ENCODE peak calls at places on chromosome 17, in five cellular contexts. P is mesothelial cell of epicardium, R is AG09309, N is WTC11, S is tibial artery. O is an unnamed sample.

GRCh38 chr17:55265434-55266021 is 768 bp downstream of the HLF start:
- DNase-seq in P (no peak), N (peak; percentile 23), R (no peak), S (no peak), O (no peak)

GRCh38 chr17:49629447-49629846 is 48.5 kb downstream of the SPOP start:
- DNase-seq in P (no peak), S (no peak), N (no peak), R (no peak), O (no peak)

GRCh38 chr17:77892469-77893143 is 65.9 kb upstream of the TNRC6C start:
- DNase-seq in P (no peak), N (peak; percentile 84), R (no peak), S (no peak), O (peak; percentile 34)

GRCh38 chr17:17079336-17079735 is 37.1 kb downstream of the MPRIP start:
- DNase-seq in P (no peak), S (no peak), N (no peak), R (no peak), O (no peak)

GRCh38 chr17:17420035-17420434 is 56.8 kb upstream of the MED9 start:
- DNase-seq in N (no peak), R (no peak), S (no peak), P (no peak), O (no peak)

GRCh38 chr17:17540935-17541639 is 44.9 kb upstream of the RASD1 start:
- DNase-seq in S (no peak), R (no peak), N (no peak), P (no peak), O (no peak)

GRCh38 chr17:72952641-72953313 is 139.7 kb downstream of the SLC39A11 start:
- DNase-seq in P (no peak), S (no peak), N (no peak), R (no peak), O (no peak)

GRCh38 chr17:18968945-18969887 is 17.3 kb downstream of the SLC5A10 start:
- DNase-seq in R (no peak), S (no peak), P (no peak), N (no peak), O (no peak)

GRCh38 chr17:6314311-6314710 is 120.6 kb downstream of the AIPL1 start:
- DNase-seq in R (no peak), S (no peak), N (no peak), P (no peak), O (no peak)

GRCh38 chr17:3732171-3732570 is 8.5 kb downstream of the HASPIN start:
- DNase-seq in P (no peak), S (no peak), N (no peak), R (no peak), O (no peak)

GRCh38 chr17:17624776-17625175 is 33.3 kb upstream of the PEMT start:
- DNase-seq in P (no peak), N (no peak), S (no peak), R (no peak), O (no peak)

GRCh38 chr17:43377056-43377810 is 21.6 kb upstream of the ARL4D start:
- DNase-seq in R (no peak), S (no peak), N (peak; percentile 53), P (no peak), O (no peak)

GRCh38 chr17:51005768-51006167 is 114.9 kb downstream of the SPAG9 start:
- DNase-seq in P (no peak), R (no peak), N (no peak), S (no peak), O (no peak)

GRCh38 chr17:29557085-29557697 is 9.6 kb downstream of the ABHD15 start:
- DNase-seq in N (no peak), P (no peak), R (no peak), S (no peak), O (no peak)

GRCh38 chr17:58279016-58279671 is 1.6 kb downstream of the MPO start:
- DNase-seq in N (no peak), P (no peak), R (no peak), S (no peak), O (no peak)

GRCh38 chr17:8925808-8926207 is 39.7 kb downstream of the PIK3R5 start:
- DNase-seq in P (no peak), S (no peak), N (no peak), R (no peak), O (no peak)

GRCh38 chr17:77254961-77255741 is 114.4 kb downstream of the SEC14L1 start:
- DNase-seq in R (peak; percentile 82), N (no peak), S (no peak), P (peak; percentile 63), O (no peak)

GRCh38 chr17:56441331-56441730 is 152.2 kb upstream of the NOG start:
- DNase-seq in N (no peak), S (no peak), P (no peak), R (no peak), O (no peak)

GRCh38 chr17:27256225-27257030 is 37.5 kb upstream of the WSB1 start:
- DNase-seq in P (no peak), S (no peak), R (peak; percentile 77), N (no peak), O (no peak)

GRCh38 chr17:46782250-46782953 is 36.1 kb downstream of the WNT3 start:
- DNase-seq in S (no peak), P (no peak), R (no peak), N (peak; percentile 75), O (no peak)

GRCh38 chr17:338442-339192 is 14.0 kb downstream of the RPH3AL start:
- DNase-seq in P (no peak), R (no peak), N (no peak), S (peak; percentile 16), O (no peak)

GRCh38 chr17:43468746-43469544 is 14.8 kb upstream of the DHX8 start:
- DNase-seq in R (peak; percentile 72), S (no peak), P (no peak), N (no peak), O (no peak)

GRCh38 chr17:488993-489757 is 136.6 kb upstream of the RPH3AL start:
- DNase-seq in N (peak; percentile 48), R (no peak), S (no peak), P (no peak), O (peak; percentile 16)

GRCh38 chr17:47896672-47897490 is 845 bp downstream of the SP2 start:
- DNase-seq in R (no peak), N (no peak), S (peak; percentile 37), P (no peak), O (no peak)

GRCh38 chr17:44501866-44502265 is 1.3 kb downstream of the GPATCH8 start:
- DNase-seq in P (no peak), R (no peak), S (no peak), N (no peak), O (no peak)

GRCh38 chr17:80870401-80870800 is 121.2 kb upstream of the CHMP6 start:
- DNase-seq in S (no peak), N (no peak), R (no peak), P (no peak), O (no peak)

GRCh38 chr17:29568331-29569244 is at the start of gene TP53I13:
- DNase-seq in P (peak; percentile 84), R (no peak), N (peak; percentile 89), S (peak; percentile 84), O (peak; percentile 71)

GRCh38 chr17:49730078-49730786 is 22.5 kb upstream of the SLC35B1 start:
- DNase-seq in P (no peak), R (peak; percentile 67), S (peak; percentile 80), N (no peak), O (no peak)

GRCh38 chr17:31318298-31319190 is 2.9 kb downstream of the EVI2A start:
- DNase-seq in P (no peak), S (peak; percentile 77), R (peak; percentile 66), N (no peak), O (no peak)

GRCh38 chr17:51435641-51436091 is 175.3 kb downstream of the UTP18 start:
- DNase-seq in P (no peak), R (no peak), S (no peak), N (peak; percentile 79), O (peak; percentile 71)

GRCh38 chr17:41647038-41647813 is 22.9 kb upstream of the KRT17 start:
- DNase-seq in N (no peak), S (no peak), R (no peak), P (no peak), O (no peak)

GRCh38 chr17:42325026-42325425 is 36.7 kb downstream of the STAT5A start:
- DNase-seq in S (no peak), R (peak; percentile 89), N (no peak), P (no peak), O (no peak)

DNA sequence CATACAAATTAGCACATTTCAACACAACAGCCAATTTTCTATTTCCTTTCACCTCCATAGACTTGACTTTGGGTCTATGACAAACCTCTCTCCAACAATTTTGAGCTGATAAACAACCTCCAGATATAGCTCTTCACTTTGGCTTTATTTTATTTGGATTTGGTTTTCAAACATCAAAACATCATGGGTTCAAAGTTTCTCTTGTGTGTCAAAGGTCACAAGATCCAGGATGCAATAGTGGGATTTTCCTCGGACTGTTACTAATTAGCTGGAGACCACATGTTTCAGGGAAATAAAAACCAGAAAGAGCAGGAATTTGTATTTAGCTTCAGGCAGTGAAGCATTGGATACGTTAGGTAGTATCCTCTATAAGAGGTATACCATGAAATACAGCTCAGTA is 351.0 kb upstream of the SOX9 start:
- DNase-seq in R (no peak), N (no peak), S (no peak), P (no peak), O (no peak)
- TF ChIP-seq CTCF in R (no peak), N (no peak), S (no peak), P (no peak), O (no peak)

GRCh38 chr17:2025622-2026309 is 632 bp upstream of the RTN4RL1 start:
- DNase-seq in P (peak; percentile 78), R (no peak), S (peak; percentile 68), N (peak; percentile 62), O (peak; percentile 64)
- TF ChIP-seq CTCF in P (peak; percentile 26), R (peak; percentile 88), S (peak; percentile 66), N (no peak), O (peak; percentile 78)

DNA sequence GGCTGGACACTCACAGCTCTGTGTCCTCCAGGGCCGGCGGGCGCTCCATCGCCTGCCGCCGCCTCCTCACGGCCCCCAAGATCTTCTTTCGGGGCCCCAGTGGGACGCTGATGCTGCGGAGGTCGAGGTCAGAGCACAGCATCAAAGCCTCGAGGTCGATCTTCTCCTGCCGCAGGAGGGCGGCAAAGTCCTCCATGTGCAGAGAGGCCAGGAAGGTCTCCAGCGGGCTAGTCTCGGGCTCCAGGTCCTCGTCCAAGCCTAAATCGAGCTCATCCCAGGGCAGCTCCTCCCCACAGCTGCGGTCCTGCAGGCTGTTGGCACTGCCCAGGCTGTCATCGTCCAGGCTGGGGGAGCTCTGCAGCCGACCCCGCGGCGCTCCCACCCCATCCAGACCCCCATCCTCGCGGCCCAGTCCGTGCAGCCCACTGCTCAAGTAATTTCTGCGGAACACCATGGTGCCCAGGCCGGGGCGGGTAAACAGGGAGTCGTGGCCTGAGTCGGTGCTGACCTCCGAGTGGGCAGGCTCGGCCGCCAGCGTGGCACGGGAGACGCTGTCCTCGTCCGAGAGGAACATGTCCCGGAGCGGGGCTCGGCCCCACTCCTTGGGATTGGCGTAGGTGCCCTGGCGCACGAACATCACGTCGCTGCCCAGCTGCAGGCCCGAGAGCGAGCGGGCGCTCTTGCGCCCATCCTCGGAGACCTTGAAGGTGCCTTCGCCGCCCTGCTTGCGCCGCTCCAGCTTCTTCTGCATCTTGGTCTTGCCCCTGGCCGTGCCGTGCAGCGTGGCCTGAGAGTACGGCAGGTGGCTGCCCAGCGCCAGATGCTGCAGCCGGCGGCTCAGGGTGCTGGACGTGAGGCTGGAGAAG is 3.4 kb downstream of the USH1G start:
- DNase-seq in R (no peak), N (peak; percentile 65), P (no peak), S (no peak), O (no peak)
- TF ChIP-seq CTCF in R (no peak), N (no peak), P (no peak), S (no peak), O (peak; percentile 43)

DNA sequence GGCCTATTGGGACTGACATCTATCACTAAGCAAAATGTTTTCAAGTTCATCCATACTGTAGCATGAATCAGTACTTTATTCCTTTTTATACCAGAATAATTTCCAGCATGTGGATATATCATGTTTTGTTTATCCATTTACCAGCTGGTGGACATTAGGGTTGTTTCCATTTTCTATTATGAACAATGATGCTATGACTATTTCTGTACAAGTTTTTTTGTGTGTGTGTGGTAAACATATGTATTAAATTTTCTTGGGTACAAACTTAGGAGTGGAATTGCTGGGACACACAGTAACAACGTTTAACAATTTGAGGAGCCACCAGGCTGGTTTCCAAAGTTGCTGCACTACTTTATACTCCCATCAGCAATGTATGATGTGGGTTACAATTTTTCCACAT is 91.0 kb downstream of the USP32 start:
- DNase-seq in P (no peak), R (no peak), N (no peak), S (no peak), O (no peak)
- TF ChIP-seq CTCF in P (no peak), R (no peak), N (no peak), S (no peak), O (no peak)